ENCODE peak calls at places on chromosomes 16 and 17, in five cellular contexts. One of them, this sample, is unnamed.

GRCh38 chr17:13099079-13099478 is 81.3 kb upstream of the ELAC2 start:
- DNase-seq in stimulated activated CD4-positive, alpha-beta T cell treated with anti-CD3 and anti-CD28 coated beads, Interleukin-2, amount 100 ng/mL, for 48 hours: no peak
- DNase-seq in AG10803: no peak
- DNase-seq in NCI-H1092 treated with DMSO at 0.1 percent for 48 hours: no peak
- DNase-seq in choroid plexus epithelial cell: no peak
- DNase-seq in this sample: no peak

GRCh38 chr17:1109606-1110523 is 69.9 kb downstream of the ABR start:
- DNase-seq in AG10803: no peak
- DNase-seq in choroid plexus epithelial cell: peak; percentile 18
- DNase-seq in NCI-H1092 treated with DMSO at 0.1 percent for 48 hours: peak; percentile 37
- DNase-seq in stimulated activated CD4-positive, alpha-beta T cell treated with anti-CD3 and anti-CD28 coated beads, Interleukin-2, amount 100 ng/mL, for 48 hours: peak; percentile 45
- DNase-seq in this sample: peak; percentile 31

GRCh38 chr16:27724491-27724878 is 174.5 kb downstream of the KATNIP start:
- DNase-seq in AG10803: peak; percentile 50
- DNase-seq in stimulated activated CD4-positive, alpha-beta T cell treated with anti-CD3 and anti-CD28 coated beads, Interleukin-2, amount 100 ng/mL, for 48 hours: no peak
- DNase-seq in choroid plexus epithelial cell: no peak
- DNase-seq in NCI-H1092 treated with DMSO at 0.1 percent for 48 hours: peak; percentile 17
- DNase-seq in this sample: no peak

GRCh38 chr16:8716052-8716451 is 41.6 kb downstream of the ABAT start:
- DNase-seq in NCI-H1092 treated with DMSO at 0.1 percent for 48 hours: no peak
- DNase-seq in AG10803: no peak
- DNase-seq in choroid plexus epithelial cell: no peak
- DNase-seq in stimulated activated CD4-positive, alpha-beta T cell treated with anti-CD3 and anti-CD28 coated beads, Interleukin-2, amount 100 ng/mL, for 48 hours: no peak
- DNase-seq in this sample: no peak

GRCh38 chr17:79874329-79874981 is 35.2 kb upstream of the CBX4 start:
- DNase-seq in choroid plexus epithelial cell: peak; percentile 66
- DNase-seq in NCI-H1092 treated with DMSO at 0.1 percent for 48 hours: no peak
- DNase-seq in stimulated activated CD4-positive, alpha-beta T cell treated with anti-CD3 and anti-CD28 coated beads, Interleukin-2, amount 100 ng/mL, for 48 hours: no peak
- DNase-seq in AG10803: peak; percentile 5
- DNase-seq in this sample: peak; percentile 21

GRCh38 chr17:21295036-21295952 is 10.8 kb downstream of the MAP2K3 start:
- DNase-seq in stimulated activated CD4-positive, alpha-beta T cell treated with anti-CD3 and anti-CD28 coated beads, Interleukin-2, amount 100 ng/mL, for 48 hours: no peak
- DNase-seq in choroid plexus epithelial cell: no peak
- DNase-seq in AG10803: peak; percentile 62
- DNase-seq in NCI-H1092 treated with DMSO at 0.1 percent for 48 hours: no peak
- DNase-seq in this sample: no peak

GRCh38 chr16:71883193-71883848 is 661 bp downstream of the ZNF821 start:
- DNase-seq in AG10803: peak; percentile 8
- DNase-seq in NCI-H1092 treated with DMSO at 0.1 percent for 48 hours: peak; percentile 53
- DNase-seq in choroid plexus epithelial cell: peak; percentile 23
- DNase-seq in stimulated activated CD4-positive, alpha-beta T cell treated with anti-CD3 and anti-CD28 coated beads, Interleukin-2, amount 100 ng/mL, for 48 hours: peak; percentile 39
- DNase-seq in this sample: peak; percentile 69

GRCh38 chr17:82524540-82524939 is 5.0 kb downstream of the FOXK2 start:
- DNase-seq in stimulated activated CD4-positive, alpha-beta T cell treated with anti-CD3 and anti-CD28 coated beads, Interleukin-2, amount 100 ng/mL, for 48 hours: no peak
- DNase-seq in AG10803: no peak
- DNase-seq in choroid plexus epithelial cell: no peak
- DNase-seq in NCI-H1092 treated with DMSO at 0.1 percent for 48 hours: no peak
- DNase-seq in this sample: no peak

GRCh38 chr17:63477471-63478440 is 895 bp downstream of the ACE start:
- DNase-seq in stimulated activated CD4-positive, alpha-beta T cell treated with anti-CD3 and anti-CD28 coated beads, Interleukin-2, amount 100 ng/mL, for 48 hours: no peak
- DNase-seq in NCI-H1092 treated with DMSO at 0.1 percent for 48 hours: peak; percentile 66
- DNase-seq in AG10803: no peak
- DNase-seq in choroid plexus epithelial cell: no peak
- DNase-seq in this sample: no peak

GRCh38 chr17:59842901-59843652 is 49.7 kb downstream of the TUBD1 start:
- DNase-seq in AG10803: peak; percentile 98
- DNase-seq in stimulated activated CD4-positive, alpha-beta T cell treated with anti-CD3 and anti-CD28 coated beads, Interleukin-2, amount 100 ng/mL, for 48 hours: peak; percentile 68
- DNase-seq in choroid plexus epithelial cell: peak; percentile 97
- DNase-seq in NCI-H1092 treated with DMSO at 0.1 percent for 48 hours: no peak
- DNase-seq in this sample: no peak

GRCh38 chr17:63035271-63035670 is 69.2 kb downstream of the TANC2 start:
- DNase-seq in NCI-H1092 treated with DMSO at 0.1 percent for 48 hours: no peak
- DNase-seq in choroid plexus epithelial cell: peak; percentile 91
- DNase-seq in stimulated activated CD4-positive, alpha-beta T cell treated with anti-CD3 and anti-CD28 coated beads, Interleukin-2, amount 100 ng/mL, for 48 hours: no peak
- DNase-seq in AG10803: peak; percentile 73
- DNase-seq in this sample: peak; percentile 24

GRCh38 chr17:16013943-16014407 is 14.4 kb downstream of the TTC19 start:
- DNase-seq in stimulated activated CD4-positive, alpha-beta T cell treated with anti-CD3 and anti-CD28 coated beads, Interleukin-2, amount 100 ng/mL, for 48 hours: no peak
- DNase-seq in choroid plexus epithelial cell: peak; percentile 81
- DNase-seq in AG10803: peak; percentile 54
- DNase-seq in NCI-H1092 treated with DMSO at 0.1 percent for 48 hours: no peak
- DNase-seq in this sample: peak; percentile 41

GRCh38 chr17:74737299-74738050 is 419 bp downstream of the RAB37 start:
- DNase-seq in NCI-H1092 treated with DMSO at 0.1 percent for 48 hours: peak; percentile 4
- DNase-seq in AG10803: no peak
- DNase-seq in choroid plexus epithelial cell: no peak
- DNase-seq in stimulated activated CD4-positive, alpha-beta T cell treated with anti-CD3 and anti-CD28 coated beads, Interleukin-2, amount 100 ng/mL, for 48 hours: no peak
- DNase-seq in this sample: peak; percentile 39